ENCODE peak calls at places on chromosomes 3 and 15, in five cellular contexts. G, O, W, S and N are unnamed samples. For H3K4me1, the result is how much of the 10 kb centered on the place peaks cover.

GRCh38 chr3:49722896-49723295 is 855 bp downstream of the GMPPB start:
- DNase-seq in O (no peak), G (peak), W (no peak), S (no peak), N (no peak)

GRCh38 chr15:48481802-48482201 is 150.6 kb downstream of the DUT start:
- DNase-seq in W (no peak), G (no peak), S (no peak), O (no peak), N (no peak)

GRCh38 chr3:25426408-25426807 is 1.7 kb upstream of the RARB start:
- DNase-seq in O (no peak), W (no peak), G (no peak), S (peak), N (peak)

GRCh38 chr3:194738254-194739093 is 52.8 kb downstream of the FAM43A start:
- DNase-seq in S (peak), G (no peak), O (peak), W (peak), N (peak)

GRCh38 chr3:20772869-20773268 is 586.9 kb upstream of the SGO1 start:
- DNase-seq in S (no peak), W (no peak), O (no peak), G (no peak), N (no peak)

GRCh38 chr15:45549831-45550230 is 27.3 kb upstream of the SLC30A4 start:
- DNase-seq in O (peak), G (no peak), W (no peak), S (no peak), N (no peak)

GRCh38 chr3:191688756-191689433 is 227.9 kb downstream of the PYDC2 start:
- DNase-seq in O (no peak), G (no peak), W (no peak), S (no peak), N (no peak)

GRCh38 chr3:155753038-155753647 is 8.3 kb upstream of the PLCH1 start:
- DNase-seq in G (no peak), S (no peak), W (no peak), O (peak), N (no peak)

GRCh38 chr3:13215940-13216546 is 142.8 kb upstream of the IQSEC1 start:
- DNase-seq in W (no peak), O (peak), S (no peak), G (no peak), N (no peak)

GRCh38 chr3:96991812-96992211 is 177.4 kb downstream of the EPHA6 start:
- DNase-seq in O (no peak), W (no peak), S (no peak), G (no peak), N (no peak)

GRCh38 chr3:44942202-44942921 is 33.6 kb downstream of the ZDHHC3 start:
- DNase-seq in S (no peak), W (no peak), G (no peak), O (peak), N (no peak)

GRCh38 chr3:39809181-39809994 is at the start of gene MYRIP:
- DNase-seq in G (peak), O (peak), S (peak), W (peak), N (peak)

GRCh38 chr15:68658641-68659358 is 80.0 kb downstream of the CORO2B start:
- DNase-seq in W (no peak), O (no peak), S (no peak), G (peak), N (no peak)

GRCh38 chr15:73851679-73852078 is 21.7 kb upstream of the TBC1D21 start:
- DNase-seq in G (no peak), O (peak), S (peak), W (peak), N (peak)

GRCh38 chr3:149717391-149718056 is 34.8 kb downstream of the COMMD2 start:
- DNase-seq in W (peak), S (no peak), G (no peak), O (peak), N (peak)

GRCh38 chr15:42154576-42155355 is 1.7 kb downstream of the PLA2G4F start:
- DNase-seq in O (no peak), W (no peak), S (no peak), G (peak), N (peak)

GRCh38 chr3:149970716-149971402 is at the start of gene PFN2:
- DNase-seq in W (peak), S (peak), G (peak), O (peak), N (peak)

GRCh38 chr3:136305879-136306278 is 55.7 kb downstream of the PCCB start:
- DNase-seq in G (no peak), W (no peak), O (no peak), S (no peak), N (no peak)

GRCh38 chr15:96431787-96432186 is 101.3 kb downstream of the NR2F2 start:
- DNase-seq in W (no peak), O (no peak), S (no peak), G (no peak), N (no peak)

GRCh38 chr3:112470791-112471190 is 28.5 kb downstream of the BTLA start:
- DNase-seq in S (no peak), G (no peak), W (no peak), O (no peak), N (no peak)

GRCh38 chr3:12413721-12414255 is 70.5 kb upstream of the TSEN2 start:
- DNase-seq in O (no peak), W (no peak), G (no peak), S (no peak), N (no peak)

GRCh38 chr15:74133071-74133702 is 2.8 kb downstream of the ISLR2 start:
- DNase-seq in S (peak), G (no peak), O (no peak), W (no peak), N (no peak)

GRCh38 chr15:42012937-42013482 is 7.8 kb downstream of the PLA2G4E start:
- DNase-seq in G (no peak), W (no peak), O (no peak), S (no peak), N (no peak)

GRCh38 chr3:88090681-88091080 is 31.6 kb downstream of the ZNF654 start:
- DNase-seq in W (no peak), S (no peak), O (no peak), G (no peak), N (no peak)

GRCh38 chr15:87604857-87605446 is 651.6 kb downstream of the NTRK3 start:
- DNase-seq in W (no peak), G (no peak), O (peak), S (no peak), N (no peak)

GRCh38 chr3:27714692-27715453 is 7.2 kb downstream of the EOMES start:
- DNase-seq in G (no peak), S (peak), O (peak), W (no peak), N (peak)

GRCh38 chr3:24773798-24774197 is 279.1 kb upstream of the THRB start:
- DNase-seq in W (peak), O (peak), S (peak), G (no peak), N (peak)

GRCh38 chr15:96183020-96183926 is 147.2 kb upstream of the NR2F2 start:
- DNase-seq in O (no peak), S (no peak), W (no peak), G (no peak), N (no peak)

GRCh38 chr3:47020311-47020710 is 40.8 kb downstream of the NBEAL2 start:
- DNase-seq in G (no peak), O (no peak), W (no peak), S (no peak), N (no peak)

GRCh38 chr3:47024932-47025331 is 45.5 kb downstream of the NBEAL2 start:
- DNase-seq in S (no peak), W (no peak), G (no peak), O (peak), N (no peak)

GRCh38 chr3:47018269-47018611 is 38.8 kb downstream of the NBEAL2 start:
- DNase-seq in W (no peak), S (no peak), O (no peak), G (no peak), N (no peak)

GRCh38 chr3:47019201-47019600 is 39.7 kb downstream of the NBEAL2 start:
- DNase-seq in W (no peak), O (peak), S (no peak), G (no peak), N (peak)

DNA sequence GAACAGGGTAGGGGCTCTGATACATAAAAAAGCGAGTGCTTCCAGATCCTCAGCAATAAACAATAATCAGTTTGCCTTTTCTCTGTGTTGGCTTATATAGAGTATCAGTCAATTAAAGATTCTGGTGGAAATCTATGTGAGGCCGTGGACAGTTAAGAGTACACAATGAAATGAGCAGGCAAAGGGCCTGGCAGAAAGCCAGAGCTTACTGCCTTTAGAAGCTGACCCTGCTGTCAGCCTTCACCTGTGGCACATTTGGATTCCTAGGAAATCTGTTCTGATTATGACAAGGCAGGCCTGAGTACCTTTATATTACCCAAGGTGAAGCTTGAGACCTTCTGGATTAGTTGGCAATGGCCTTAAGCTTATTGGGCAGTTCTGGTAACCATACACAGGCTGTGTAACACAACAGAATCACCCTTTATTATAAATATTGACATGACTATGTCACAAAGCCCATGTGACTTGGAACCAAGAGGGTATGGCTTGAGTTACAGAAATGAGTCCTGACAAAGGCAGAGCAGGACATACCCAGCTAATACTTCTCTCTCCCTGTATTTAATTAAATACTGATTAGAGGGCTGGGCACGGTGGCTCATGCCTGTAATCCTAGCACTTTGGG is 43.2 kb downstream of the NBEAL2 start:
- DNase-seq in W (no peak), S (no peak), O (peak), G (no peak), N (peak)
- H3K4me1 ChIP-seq in W (under half), S (under half), O (under half), G (under half), N (under half)

GRCh38 chr3:167728176-167728575 is 6.5 kb downstream of the PDCD10 start:
- DNase-seq in S (no peak), O (peak), W (no peak), G (no peak), N (no peak)
- H3K4me1 ChIP-seq in S (under half), O (under half), W (under half), G (under half), N (under half)

GRCh38 chr3:59890637-59891036 is 840.8 kb upstream of the CFAP20DC start:
- DNase-seq in G (no peak), W (no peak), S (no peak), O (no peak), N (no peak)
- H3K4me1 ChIP-seq in G (under half), W (under half), S (under half), O (under half), N (under half)

GRCh38 chr3:8629151-8630021 is 15.2 kb downstream of the SSUH2 start:
- DNase-seq in O (peak), W (no peak), G (peak), S (peak), N (no peak)
- H3K4me1 ChIP-seq in O (under half), W (under half), G (under half), S (under half), N (under half)

DNA sequence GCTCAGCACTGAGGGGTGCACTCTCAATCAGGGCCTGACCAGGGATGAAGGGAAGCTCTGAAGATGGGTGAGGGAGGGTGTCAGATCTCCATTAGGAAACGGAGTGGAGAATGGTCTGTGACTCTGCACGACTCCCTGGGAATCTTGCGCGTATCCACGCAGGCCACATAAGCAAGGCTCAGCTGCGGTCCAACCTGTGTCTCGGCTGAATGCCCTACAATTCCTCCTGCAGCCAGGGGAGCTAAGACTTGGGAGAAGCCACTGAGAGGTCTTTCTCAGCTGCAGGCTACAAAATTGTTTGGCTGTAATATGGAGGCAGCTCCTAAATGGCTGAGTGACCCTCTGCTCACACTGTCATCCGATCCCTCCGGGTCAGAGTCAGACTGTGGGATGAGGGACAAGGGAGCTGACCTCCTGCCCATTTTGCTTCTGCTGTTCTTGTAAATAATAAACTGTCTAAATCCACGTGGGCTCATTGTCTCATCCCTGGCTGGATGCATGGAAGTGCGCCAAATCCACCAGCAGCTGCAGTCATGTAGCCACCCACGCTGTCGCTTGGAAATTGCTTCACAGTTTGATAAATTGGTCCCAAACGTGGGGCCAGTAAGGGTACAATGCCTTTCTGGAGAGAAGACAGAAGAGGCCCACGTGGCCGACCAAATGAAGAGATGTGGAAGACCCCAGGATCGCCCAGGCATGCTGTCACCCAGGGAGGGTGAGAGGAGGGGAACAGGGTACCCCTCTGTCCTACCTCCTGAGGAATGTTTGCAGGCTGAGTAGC is 30.5 kb downstream of the ALS2CL start:
- DNase-seq in W (no peak), G (no peak), O (no peak), S (peak), N (no peak)
- H3K4me1 ChIP-seq in W (under half), G (under half), O (under half), S (under half), N (under half)

GRCh38 chr3:133570139-133570936 is 3.1 kb upstream of the CDV3 start:
- DNase-seq in G (no peak), S (no peak), O (peak), W (peak), N (peak)

GRCh38 chr3:133568294-133569014 is 5.0 kb upstream of the CDV3 start:
- DNase-seq in G (no peak), S (no peak), W (no peak), O (peak), N (no peak)

GRCh38 chr3:133572158-133573053 is 1.1 kb upstream of the CDV3 start:
- DNase-seq in W (no peak), O (no peak), G (no peak), S (peak), N (no peak)

GRCh38 chr3:133573054-133573628 is 345 bp upstream of the CDV3 start:
- DNase-seq in O (peak), W (peak), S (peak), G (peak), N (peak)

GRCh38 chr3:133570937-133571320 is 2.6 kb upstream of the CDV3 start:
- DNase-seq in W (no peak), S (no peak), O (peak), G (no peak), N (peak)
- H3K4me1 ChIP-seq in W (under half), S (under half), O (half or more), G (under half), N (under half)

DNA sequence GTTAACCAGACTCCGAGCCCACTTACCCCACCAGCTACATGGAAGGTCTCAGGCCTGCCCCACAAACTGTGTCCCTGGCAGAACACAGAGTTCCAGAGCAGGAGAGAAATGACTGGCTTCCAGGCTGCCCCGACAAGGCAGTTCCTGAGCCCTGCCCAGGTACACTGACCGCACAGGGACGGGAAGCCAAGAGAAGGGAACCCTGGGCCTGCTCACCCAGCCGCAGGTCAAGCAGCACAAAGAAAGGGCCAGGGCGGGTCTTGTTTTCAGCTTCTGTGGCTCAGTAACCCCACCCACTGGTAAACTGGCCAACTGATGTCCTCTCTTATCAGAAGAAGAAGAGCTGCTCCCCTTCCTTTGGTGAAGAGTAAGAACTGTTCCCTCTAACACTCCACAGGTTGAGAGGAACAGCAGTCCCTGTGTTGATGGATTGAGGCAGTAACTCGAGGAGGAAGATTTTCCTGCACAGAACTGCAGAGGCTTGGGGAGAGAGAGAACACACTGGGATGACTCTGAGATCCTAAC is 68.4 kb downstream of the CRTC3 start:
- DNase-seq in G (no peak), S (no peak), O (no peak), W (no peak), N (peak)
- H3K4me1 ChIP-seq in G (under half), S (under half), O (under half), W (under half), N (under half)

GRCh38 chr3:73568371-73568862 is 56.3 kb downstream of the PDZRN3 start:
- DNase-seq in G (no peak), S (no peak), W (no peak), O (no peak), N (no peak)
- H3K4me1 ChIP-seq in G (under half), S (under half), W (under half), O (under half), N (under half)

GRCh38 chr3:190528721-190529120 is 14.8 kb downstream of the IL1RAP start:
- DNase-seq in W (no peak), O (no peak), G (no peak), S (no peak), N (no peak)

GRCh38 chr3:190532626-190533155 is 18.8 kb downstream of the IL1RAP start:
- DNase-seq in W (no peak), S (no peak), O (no peak), G (no peak), N (no peak)

GRCh38 chr3:190534386-190534785 is 20.5 kb downstream of the IL1RAP start:
- DNase-seq in S (no peak), O (no peak), W (no peak), G (no peak), N (no peak)

GRCh38 chr3:190533511-190534282 is 19.8 kb downstream of the IL1RAP start:
- DNase-seq in S (peak), G (no peak), W (peak), O (peak), N (peak)

DNA sequence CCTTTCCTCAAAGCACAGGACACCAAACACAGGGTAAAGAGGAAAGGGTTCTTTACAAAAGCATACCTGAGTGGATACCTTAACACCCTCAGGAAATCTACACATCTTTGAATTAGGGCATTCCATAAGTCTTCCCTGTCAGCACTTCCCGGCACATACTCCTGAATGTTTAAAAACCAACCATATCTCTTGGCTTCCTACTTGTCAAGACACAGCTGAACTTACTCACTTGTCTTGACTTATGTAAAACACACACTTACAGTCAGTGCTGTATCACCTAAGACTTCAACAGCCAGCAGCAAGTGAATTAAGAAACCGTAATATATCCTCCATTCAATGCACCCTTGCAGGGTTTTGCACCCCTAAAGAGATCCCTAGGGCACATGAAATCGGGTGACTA is 17.5 kb downstream of the IL1RAP start:
- DNase-seq in W (no peak), G (no peak), S (no peak), O (no peak), N (no peak)
- H3K4me1 ChIP-seq in W (under half), G (under half), S (under half), O (under half), N (under half)

DNA sequence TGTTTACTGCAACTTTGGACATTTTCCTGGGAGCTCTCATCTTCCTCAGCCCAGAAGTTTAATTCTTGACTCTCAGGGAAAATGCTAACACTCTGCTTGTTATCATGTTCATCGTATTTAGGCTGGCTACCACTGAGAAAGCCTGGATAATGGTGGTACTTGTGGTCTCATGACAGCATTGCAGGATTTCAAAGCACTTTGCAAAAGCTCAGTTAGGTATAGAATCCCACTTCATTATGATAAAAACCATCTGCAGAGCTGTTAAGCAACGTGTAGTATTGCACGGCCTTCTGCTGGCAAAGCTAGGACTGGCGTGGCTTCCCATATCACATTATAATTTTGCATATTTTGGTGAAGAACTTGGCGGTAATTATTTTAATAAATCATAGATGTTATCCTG is 8.9 kb downstream of the RAB8B start:
- DNase-seq in G (no peak), S (no peak), W (no peak), O (no peak), N (no peak)
- H3K4me1 ChIP-seq in G (under half), S (under half), W (under half), O (half or more), N (under half)